ENCODE peak calls at places on chromosome 3, in eight cellular contexts. One of them, this sample, is unnamed.
A peak's percentile ranks its signal among the peaks of the same experiment; 100 is the strongest.

GRCh38 chr3:133532951-133533350 is 40.5 kb upstream of the CDV3 start:
- DNase-seq in cardiac muscle cell: no peak
- DNase-seq in A549: no peak
- DNase-seq in WTC11: no peak
- DNase-seq in fibroblast of mammary gland: peak; percentile 35
- DNase-seq in lower leg skin: no peak
- DNase-seq in neural crest cell: no peak
- DNase-seq in K562: no peak
- DNase-seq in this sample: no peak

GRCh38 chr3:124395584-124396340 is 334.5 kb upstream of the UMPS start:
- DNase-seq in neural crest cell: no peak
- DNase-seq in cardiac muscle cell: no peak
- DNase-seq in fibroblast of mammary gland: peak; percentile 33
- DNase-seq in K562: no peak
- DNase-seq in A549: no peak
- DNase-seq in WTC11: no peak
- DNase-seq in lower leg skin: no peak
- DNase-seq in this sample: no peak

GRCh38 chr3:32325957-32326356 is 65.7 kb upstream of the CMTM7 start:
- DNase-seq in fibroblast of mammary gland: peak; percentile 22
- DNase-seq in A549: no peak
- DNase-seq in K562: no peak
- DNase-seq in cardiac muscle cell: no peak
- DNase-seq in lower leg skin: no peak
- DNase-seq in WTC11: no peak
- DNase-seq in neural crest cell: no peak
- DNase-seq in this sample: no peak

GRCh38 chr3:150132101-150132749 is 161.5 kb upstream of the PFN2 start:
- DNase-seq in fibroblast of mammary gland: no peak
- DNase-seq in neural crest cell: no peak
- DNase-seq in WTC11: no peak
- DNase-seq in A549: no peak
- DNase-seq in K562: no peak
- DNase-seq in lower leg skin: no peak
- DNase-seq in cardiac muscle cell: no peak
- DNase-seq in this sample: no peak

GRCh38 chr3:13316603-13317002 is 103.5 kb downstream of the NUP210 start:
- DNase-seq in K562: no peak
- DNase-seq in A549: no peak
- DNase-seq in fibroblast of mammary gland: no peak
- DNase-seq in lower leg skin: no peak
- DNase-seq in WTC11: no peak
- DNase-seq in neural crest cell: no peak
- DNase-seq in cardiac muscle cell: no peak
- DNase-seq in this sample: no peak

GRCh38 chr3:29240248-29240647 is 40.6 kb upstream of the RBMS3 start:
- DNase-seq in fibroblast of mammary gland: peak; percentile 44
- DNase-seq in cardiac muscle cell: no peak
- DNase-seq in K562: no peak
- DNase-seq in neural crest cell: no peak
- DNase-seq in A549: peak; percentile 5
- DNase-seq in WTC11: no peak
- DNase-seq in lower leg skin: no peak
- DNase-seq in this sample: no peak

GRCh38 chr3:179297971-179298725 is 24.7 kb upstream of the ZNF639 start:
- DNase-seq in cardiac muscle cell: no peak
- DNase-seq in K562: no peak
- DNase-seq in lower leg skin: no peak
- DNase-seq in A549: no peak
- DNase-seq in neural crest cell: no peak
- DNase-seq in fibroblast of mammary gland: no peak
- DNase-seq in WTC11: no peak
- DNase-seq in this sample: no peak

GRCh38 chr3:59578129-59578528 is 528.3 kb upstream of the CFAP20DC start:
- DNase-seq in lower leg skin: no peak
- DNase-seq in K562: no peak
- DNase-seq in fibroblast of mammary gland: no peak
- DNase-seq in cardiac muscle cell: no peak
- DNase-seq in neural crest cell: no peak
- DNase-seq in WTC11: no peak
- DNase-seq in A549: no peak
- DNase-seq in this sample: no peak

GRCh38 chr3:71369733-71370391 is 213.7 kb downstream of the FOXP1 start:
- DNase-seq in cardiac muscle cell: no peak
- DNase-seq in neural crest cell: no peak
- DNase-seq in lower leg skin: no peak
- DNase-seq in A549: no peak
- DNase-seq in K562: no peak
- DNase-seq in fibroblast of mammary gland: peak; percentile 74
- DNase-seq in WTC11: no peak
- DNase-seq in this sample: no peak

GRCh38 chr3:20225769-20226168 is 39.8 kb upstream of the SGO1 start:
- DNase-seq in A549: peak; percentile 42
- DNase-seq in neural crest cell: no peak
- DNase-seq in cardiac muscle cell: peak; percentile 37
- DNase-seq in WTC11: no peak
- DNase-seq in fibroblast of mammary gland: peak; percentile 47
- DNase-seq in lower leg skin: no peak
- DNase-seq in K562: peak; percentile 70
- DNase-seq in this sample: no peak

GRCh38 chr3:58258392-58259040 is 20.9 kb downstream of the ABHD6 start:
- DNase-seq in lower leg skin: no peak
- DNase-seq in K562: no peak
- DNase-seq in fibroblast of mammary gland: no peak
- DNase-seq in neural crest cell: no peak
- DNase-seq in A549: no peak
- DNase-seq in WTC11: no peak
- DNase-seq in cardiac muscle cell: peak; percentile 40
- DNase-seq in this sample: no peak

GRCh38 chr3:67884345-67884744 is 229.9 kb upstream of the SUCLG2 start:
- DNase-seq in cardiac muscle cell: no peak
- DNase-seq in neural crest cell: no peak
- DNase-seq in WTC11: no peak
- DNase-seq in A549: no peak
- DNase-seq in fibroblast of mammary gland: no peak
- DNase-seq in K562: no peak
- DNase-seq in lower leg skin: no peak
- DNase-seq in this sample: no peak

DNA sequence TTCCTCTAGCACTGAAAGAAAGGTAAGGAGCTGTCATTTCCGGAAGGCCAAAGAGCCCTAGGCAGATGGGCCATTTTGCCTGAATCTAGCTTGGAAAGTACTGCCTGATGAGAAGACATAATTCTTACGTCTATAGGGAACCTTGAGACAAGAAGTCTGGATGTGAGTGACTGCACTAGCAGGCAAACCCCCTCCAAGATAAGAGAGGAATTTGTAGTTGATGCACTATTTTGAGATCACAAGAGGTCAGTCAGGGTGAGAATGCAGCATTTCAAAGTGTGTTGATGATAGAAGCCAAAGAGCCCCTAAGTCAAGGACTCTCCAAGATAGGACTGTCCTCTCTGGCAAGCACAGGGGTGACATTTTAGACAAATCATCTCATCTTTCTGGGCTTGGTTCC is 99.2 kb downstream of the HES1 start:
- DNase-seq in A549: no peak
- DNase-seq in WTC11: no peak
- DNase-seq in cardiac muscle cell: peak; percentile 82
- DNase-seq in fibroblast of mammary gland: no peak
- DNase-seq in neural crest cell: no peak
- DNase-seq in K562: peak; percentile 62
- DNase-seq in lower leg skin: no peak
- DNase-seq in this sample: no peak
- TF ChIP-seq CTCF in A549: no peak
- TF ChIP-seq CTCF in WTC11: no peak
- TF ChIP-seq CTCF in cardiac muscle cell: no peak
- TF ChIP-seq CTCF in fibroblast of mammary gland: no peak
- TF ChIP-seq CTCF in neural crest cell: no peak
- TF ChIP-seq CTCF in K562: no peak
- TF ChIP-seq CTCF in lower leg skin: no peak
- TF ChIP-seq CTCF in this sample: no peak

DNA sequence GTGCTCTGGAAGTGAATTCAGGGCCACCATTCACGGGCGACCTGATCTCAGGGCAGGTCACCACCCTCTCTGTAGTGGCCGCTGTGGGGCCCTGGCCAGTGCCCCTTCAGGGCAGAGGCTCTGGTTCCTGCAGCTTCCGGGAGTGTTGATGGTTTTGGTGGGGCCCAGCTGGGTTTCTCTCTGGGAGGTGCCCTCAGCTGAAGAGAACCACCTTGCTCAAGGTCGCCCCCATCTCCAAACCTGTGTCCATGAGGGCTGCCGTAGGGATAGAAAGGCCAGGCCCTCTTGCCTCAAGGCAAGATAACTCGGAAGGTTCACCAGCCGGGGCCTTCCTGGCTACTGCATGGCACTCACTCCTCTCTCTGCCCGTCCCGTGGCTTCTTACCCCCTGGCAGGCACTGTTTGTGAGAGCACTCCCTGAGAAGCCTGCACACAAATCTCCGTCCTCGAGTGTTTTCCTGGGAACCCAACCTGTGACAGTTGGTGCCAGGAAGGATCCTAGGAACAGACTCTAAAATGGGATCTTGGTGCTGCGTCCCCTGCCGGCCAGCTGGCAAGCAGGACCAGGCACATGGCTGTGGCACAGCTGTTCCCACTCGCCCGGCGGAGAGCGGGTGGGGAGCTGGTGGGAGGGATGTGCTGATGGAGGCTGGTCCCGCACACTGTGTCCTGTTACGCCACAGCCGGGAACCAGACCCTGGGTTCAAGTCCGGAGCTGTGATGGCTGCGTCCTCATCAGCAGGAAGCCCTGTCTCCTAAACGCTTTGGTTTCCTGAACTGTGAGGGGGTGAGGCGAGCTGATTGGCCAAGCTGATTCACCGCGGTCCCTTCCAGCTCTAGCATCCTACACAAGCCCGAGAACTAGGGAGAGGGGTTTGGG is 23.2 kb upstream of the PIGZ start:
- DNase-seq in A549: no peak
- DNase-seq in WTC11: no peak
- DNase-seq in fibroblast of mammary gland: no peak
- DNase-seq in cardiac muscle cell: no peak
- DNase-seq in lower leg skin: no peak
- DNase-seq in K562: no peak
- DNase-seq in neural crest cell: no peak
- DNase-seq in this sample: no peak
- TF ChIP-seq CTCF in A549: no peak
- TF ChIP-seq CTCF in WTC11: no peak
- TF ChIP-seq CTCF in fibroblast of mammary gland: no peak
- TF ChIP-seq CTCF in cardiac muscle cell: no peak
- TF ChIP-seq CTCF in lower leg skin: no peak
- TF ChIP-seq CTCF in K562: no peak
- TF ChIP-seq CTCF in neural crest cell: no peak
- TF ChIP-seq CTCF in this sample: no peak

DNA sequence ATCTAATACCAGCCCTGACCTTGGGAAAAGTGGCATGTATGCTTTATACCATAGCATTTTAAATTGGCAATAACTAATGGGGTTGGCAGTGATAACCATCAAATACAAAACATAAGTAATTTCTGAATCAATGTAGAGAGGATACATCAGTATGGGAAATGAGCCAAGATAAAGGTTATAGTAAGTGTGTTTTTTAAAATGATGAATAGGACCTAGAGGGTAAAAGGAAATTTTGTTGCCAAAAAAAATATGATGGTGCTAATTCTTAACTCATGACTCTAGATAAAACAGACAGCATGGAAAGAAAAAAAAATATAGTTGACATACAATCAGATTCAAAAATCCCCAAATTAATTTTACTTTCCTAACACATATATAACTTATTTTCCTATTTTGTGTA is 75.4 kb upstream of the ROBO1 start:
- DNase-seq in fibroblast of mammary gland: no peak
- DNase-seq in neural crest cell: no peak
- DNase-seq in lower leg skin: no peak
- DNase-seq in K562: no peak
- DNase-seq in A549: no peak
- DNase-seq in WTC11: no peak
- DNase-seq in cardiac muscle cell: no peak
- DNase-seq in this sample: no peak
- TF ChIP-seq CTCF in fibroblast of mammary gland: no peak
- TF ChIP-seq CTCF in neural crest cell: no peak
- TF ChIP-seq CTCF in lower leg skin: no peak
- TF ChIP-seq CTCF in K562: no peak
- TF ChIP-seq CTCF in A549: no peak
- TF ChIP-seq CTCF in WTC11: no peak
- TF ChIP-seq CTCF in cardiac muscle cell: no peak
- TF ChIP-seq CTCF in this sample: no peak

GRCh38 chr3:195853036-195853435 is 41.3 kb upstream of the MUC4 start:
- DNase-seq in cardiac muscle cell: no peak
- DNase-seq in A549: no peak
- DNase-seq in neural crest cell: no peak
- DNase-seq in fibroblast of mammary gland: no peak
- DNase-seq in WTC11: no peak
- DNase-seq in lower leg skin: no peak
- DNase-seq in K562: no peak
- DNase-seq in this sample: no peak

GRCh38 chr3:195845483-195845882 is 33.8 kb upstream of the MUC4 start:
- DNase-seq in K562: no peak
- DNase-seq in A549: no peak
- DNase-seq in WTC11: no peak
- DNase-seq in lower leg skin: no peak
- DNase-seq in fibroblast of mammary gland: no peak
- DNase-seq in neural crest cell: no peak
- DNase-seq in cardiac muscle cell: no peak
- DNase-seq in this sample: no peak

GRCh38 chr3:195850857-195851531 is 39.3 kb upstream of the MUC4 start:
- DNase-seq in lower leg skin: peak; percentile 89
- DNase-seq in fibroblast of mammary gland: peak; percentile 91
- DNase-seq in WTC11: peak; percentile 90
- DNase-seq in cardiac muscle cell: peak; percentile 93
- DNase-seq in K562: peak; percentile 93
- DNase-seq in A549: peak; percentile 88
- DNase-seq in neural crest cell: peak; percentile 93
- DNase-seq in this sample: peak; percentile 76

GRCh38 chr3:195847061-195847950 is 35.6 kb upstream of the MUC4 start:
- DNase-seq in cardiac muscle cell: no peak
- DNase-seq in WTC11: no peak
- DNase-seq in A549: peak; percentile 63
- DNase-seq in neural crest cell: no peak
- DNase-seq in lower leg skin: no peak
- DNase-seq in K562: no peak
- DNase-seq in fibroblast of mammary gland: peak; percentile 56
- DNase-seq in this sample: no peak

DNA sequence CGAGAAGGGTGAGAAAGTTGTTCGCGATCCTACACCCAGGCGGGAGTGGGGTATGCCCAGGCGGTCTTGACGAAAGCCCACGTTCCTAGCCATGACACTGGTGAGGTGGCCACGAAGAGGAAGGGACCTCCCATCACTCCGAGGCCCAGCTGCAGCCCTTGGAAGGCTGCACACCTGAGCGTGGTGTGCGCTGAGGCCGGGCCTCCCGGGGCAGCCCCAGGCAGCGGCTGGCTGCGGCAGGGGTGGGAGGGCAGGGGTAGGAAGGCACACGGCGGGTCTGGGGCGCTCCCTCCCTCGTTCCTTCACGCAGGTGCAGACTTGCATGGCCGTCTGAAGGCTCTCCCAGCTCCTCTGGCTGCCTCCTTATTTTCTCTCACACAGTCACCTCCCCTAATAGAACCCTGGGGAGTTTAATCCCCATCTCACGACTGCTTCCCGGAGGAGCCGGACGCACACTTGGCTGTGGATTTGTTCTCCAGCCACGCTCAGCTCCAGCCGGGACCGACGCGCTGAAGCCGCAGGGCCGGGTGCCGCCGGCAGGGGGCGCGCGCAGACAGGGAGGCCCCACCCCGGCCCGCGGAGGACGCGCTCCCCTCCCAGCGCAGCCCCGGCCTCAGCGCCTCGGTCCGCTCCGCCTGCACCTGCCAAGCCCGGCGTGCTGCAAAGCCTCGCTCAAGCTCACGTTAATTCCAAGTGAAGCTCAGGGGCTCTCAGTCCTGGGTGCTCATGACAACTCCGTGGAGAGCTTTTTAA is 37.8 kb upstream of the MUC4 start:
- DNase-seq in WTC11: no peak
- DNase-seq in lower leg skin: no peak
- DNase-seq in A549: peak; percentile 62
- DNase-seq in neural crest cell: no peak
- DNase-seq in fibroblast of mammary gland: no peak
- DNase-seq in K562: no peak
- DNase-seq in cardiac muscle cell: peak; percentile 46
- DNase-seq in this sample: no peak
- TF ChIP-seq CTCF in WTC11: no peak
- TF ChIP-seq CTCF in lower leg skin: no peak
- TF ChIP-seq CTCF in A549: peak; percentile 53
- TF ChIP-seq CTCF in neural crest cell: no peak
- TF ChIP-seq CTCF in fibroblast of mammary gland: peak; percentile 21
- TF ChIP-seq CTCF in K562: no peak
- TF ChIP-seq CTCF in cardiac muscle cell: peak; percentile 51
- TF ChIP-seq CTCF in this sample: peak; percentile 46